ENCODE peak calls at places on chromosomes 12 and 14, in seven cellular contexts. P is MV-4-11; Y is fibroblast of the aortic adventitia; C is B cell; V is Panc1; A is AG09309; U is natural killer cell treated with Interleukin-12 subunit alpha and Interleukin-12 subunit beta and Interleukin-15 and Interleukin-18, amount 100 ng/mL, for 72 hours. F is an unnamed sample.
A peak's percentile ranks its signal among the peaks of the same experiment; 100 is the strongest.

GRCh38 chr12:91681751-91682150 is 463.9 kb downstream of the BTG1 start:
- DNase-seq in A (no peak), P (no peak), Y (no peak), C (no peak), U (no peak), V (no peak), F (no peak)

GRCh38 chr14:71733210-71733883 is 198.9 kb upstream of the RGS6 start:
- DNase-seq in Y (peak; percentile 61), C (no peak), U (no peak), V (no peak), A (peak; percentile 46), P (no peak), F (peak; percentile 24)

GRCh38 chr12:53524476-53524875 is 17.2 kb upstream of the NPFF start:
- DNase-seq in P (no peak), V (no peak), U (no peak), Y (no peak), C (no peak), A (no peak), F (no peak)

GRCh38 chr14:95157195-95157986 is at the start of gene DICER1:
- DNase-seq in V (peak; percentile 27), U (peak; percentile 97), C (peak; percentile 96), A (peak; percentile 68), Y (peak; percentile 91), P (peak; percentile 84), F (peak; percentile 79)

GRCh38 chr12:32964981-32965585 is 68.5 kb upstream of the PKP2 start:
- DNase-seq in C (no peak), P (no peak), U (no peak), Y (no peak), V (no peak), A (no peak), F (no peak)

GRCh38 chr12:92041742-92042141 is 103.9 kb downstream of the BTG1 start:
- DNase-seq in V (no peak), C (no peak), A (no peak), P (no peak), U (no peak), Y (no peak), F (no peak)

GRCh38 chr12:102567031-102567985 is 86.9 kb upstream of the IGF1 start:
- DNase-seq in A (peak; percentile 59), C (no peak), P (no peak), V (no peak), U (no peak), Y (peak; percentile 51), F (peak; percentile 26)

GRCh38 chr14:50057331-50057730 is 59.0 kb downstream of the VCPKMT start:
- DNase-seq in P (no peak), A (no peak), V (no peak), U (peak; percentile 61), C (no peak), Y (no peak), F (no peak)

F was measured in astrocyte of the cerebellum.